ENCODE peak calls at places on chromosomes 6 and 20, in nine cellular contexts. One of them, this sample, is unnamed.

GRCh38 chr20:2995796-2996195 is 47.6 kb upstream of the GNRH2 start:
- DNase-seq in colonic mucosa: no peak
- DNase-seq in cardiac muscle cell: no peak
- DNase-seq in IMR-90: no peak
- DNase-seq in A549: no peak
- DNase-seq in MCF 10A: no peak
- DNase-seq in activated B cell treated with CpG ODN at 0.5 μM for 24 hours: no peak
- DNase-seq in astrocyte of the spinal cord: no peak
- DNase-seq in CD8-positive, alpha-beta T cell: no peak
- DNase-seq in this sample: no peak

GRCh38 chr20:50304883-50305635 is 114.4 kb downstream of the CEBPB start:
- DNase-seq in IMR-90: peak
- DNase-seq in CD8-positive, alpha-beta T cell: no peak
- DNase-seq in astrocyte of the spinal cord: peak
- DNase-seq in MCF 10A: peak
- DNase-seq in colonic mucosa: peak
- DNase-seq in cardiac muscle cell: peak
- DNase-seq in A549: no peak
- DNase-seq in activated B cell treated with CpG ODN at 0.5 μM for 24 hours: no peak
- DNase-seq in this sample: no peak

GRCh38 chr6:14880052-14880451 is 365.8 kb upstream of the JARID2 start:
- DNase-seq in astrocyte of the spinal cord: no peak
- DNase-seq in activated B cell treated with CpG ODN at 0.5 μM for 24 hours: no peak
- DNase-seq in cardiac muscle cell: no peak
- DNase-seq in A549: no peak
- DNase-seq in colonic mucosa: no peak
- DNase-seq in MCF 10A: no peak
- DNase-seq in IMR-90: no peak
- DNase-seq in CD8-positive, alpha-beta T cell: no peak
- DNase-seq in this sample: no peak

GRCh38 chr6:33843086-33843695 is 39.4 kb upstream of the MLN start:
- DNase-seq in A549: no peak
- DNase-seq in cardiac muscle cell: no peak
- DNase-seq in CD8-positive, alpha-beta T cell: no peak
- DNase-seq in activated B cell treated with CpG ODN at 0.5 μM for 24 hours: no peak
- DNase-seq in IMR-90: no peak
- DNase-seq in colonic mucosa: no peak
- DNase-seq in astrocyte of the spinal cord: no peak
- DNase-seq in MCF 10A: no peak
- DNase-seq in this sample: no peak

GRCh38 chr20:49323622-49324238 is 45.9 kb upstream of the ZNFX1 start:
- DNase-seq in activated B cell treated with CpG ODN at 0.5 μM for 24 hours: no peak
- DNase-seq in IMR-90: peak
- DNase-seq in A549: peak
- DNase-seq in CD8-positive, alpha-beta T cell: peak
- DNase-seq in colonic mucosa: no peak
- DNase-seq in astrocyte of the spinal cord: peak
- DNase-seq in MCF 10A: peak
- DNase-seq in cardiac muscle cell: peak
- DNase-seq in this sample: no peak

GRCh38 chr20:17538517-17539170 is 7.5 kb upstream of the BFSP1 start:
- DNase-seq in A549: peak
- DNase-seq in colonic mucosa: no peak
- DNase-seq in activated B cell treated with CpG ODN at 0.5 μM for 24 hours: no peak
- DNase-seq in IMR-90: no peak
- DNase-seq in MCF 10A: no peak
- DNase-seq in astrocyte of the spinal cord: peak
- DNase-seq in cardiac muscle cell: no peak
- DNase-seq in CD8-positive, alpha-beta T cell: no peak
- DNase-seq in this sample: no peak

GRCh38 chr6:4240148-4240547 is 104.8 kb upstream of the ECI2 start:
- DNase-seq in CD8-positive, alpha-beta T cell: no peak
- DNase-seq in A549: no peak
- DNase-seq in MCF 10A: no peak
- DNase-seq in IMR-90: no peak
- DNase-seq in astrocyte of the spinal cord: no peak
- DNase-seq in colonic mucosa: no peak
- DNase-seq in activated B cell treated with CpG ODN at 0.5 μM for 24 hours: no peak
- DNase-seq in cardiac muscle cell: no peak
- DNase-seq in this sample: no peak

GRCh38 chr6:145735356-145736165 is at the start of gene EPM2A:
- DNase-seq in colonic mucosa: peak
- DNase-seq in activated B cell treated with CpG ODN at 0.5 μM for 24 hours: peak
- DNase-seq in astrocyte of the spinal cord: peak
- DNase-seq in IMR-90: peak
- DNase-seq in MCF 10A: peak
- DNase-seq in CD8-positive, alpha-beta T cell: peak
- DNase-seq in A549: peak
- DNase-seq in cardiac muscle cell: peak
- DNase-seq in this sample: peak

GRCh38 chr20:38252292-38253288 is 7.9 kb downstream of the KIAA1755 start:
- DNase-seq in activated B cell treated with CpG ODN at 0.5 μM for 24 hours: no peak
- DNase-seq in CD8-positive, alpha-beta T cell: no peak
- DNase-seq in cardiac muscle cell: peak
- DNase-seq in astrocyte of the spinal cord: peak
- DNase-seq in IMR-90: peak
- DNase-seq in MCF 10A: no peak
- DNase-seq in colonic mucosa: no peak
- DNase-seq in A549: no peak
- DNase-seq in this sample: peak

GRCh38 chr6:104413767-104414166 is 446.0 kb downstream of the HACE1 start:
- DNase-seq in CD8-positive, alpha-beta T cell: no peak
- DNase-seq in cardiac muscle cell: no peak
- DNase-seq in IMR-90: no peak
- DNase-seq in activated B cell treated with CpG ODN at 0.5 μM for 24 hours: no peak
- DNase-seq in A549: no peak
- DNase-seq in colonic mucosa: no peak
- DNase-seq in astrocyte of the spinal cord: no peak
- DNase-seq in MCF 10A: no peak
- DNase-seq in this sample: no peak

GRCh38 chr6:123316733-123317323 is 319.9 kb downstream of the TRDN start:
- DNase-seq in colonic mucosa: no peak
- DNase-seq in astrocyte of the spinal cord: peak
- DNase-seq in MCF 10A: peak
- DNase-seq in A549: peak
- DNase-seq in activated B cell treated with CpG ODN at 0.5 μM for 24 hours: no peak
- DNase-seq in cardiac muscle cell: peak
- DNase-seq in CD8-positive, alpha-beta T cell: no peak
- DNase-seq in IMR-90: peak
- DNase-seq in this sample: no peak

GRCh38 chr20:33667245-33668086 is 723 bp downstream of the ACTL10 start:
- DNase-seq in astrocyte of the spinal cord: no peak
- DNase-seq in CD8-positive, alpha-beta T cell: peak
- DNase-seq in IMR-90: peak
- DNase-seq in A549: no peak
- DNase-seq in cardiac muscle cell: peak
- DNase-seq in MCF 10A: peak
- DNase-seq in colonic mucosa: peak
- DNase-seq in activated B cell treated with CpG ODN at 0.5 μM for 24 hours: peak
- DNase-seq in this sample: no peak

GRCh38 chr6:11702796-11703130 is 75.8 kb downstream of the ADTRP start:
- DNase-seq in cardiac muscle cell: no peak
- DNase-seq in A549: peak
- DNase-seq in activated B cell treated with CpG ODN at 0.5 μM for 24 hours: no peak
- DNase-seq in colonic mucosa: peak
- DNase-seq in IMR-90: no peak
- DNase-seq in astrocyte of the spinal cord: no peak
- DNase-seq in CD8-positive, alpha-beta T cell: no peak
- DNase-seq in MCF 10A: no peak
- DNase-seq in this sample: no peak

GRCh38 chr6:137904822-137905617 is 38.0 kb downstream of the TNFAIP3 start:
- DNase-seq in colonic mucosa: no peak
- DNase-seq in cardiac muscle cell: no peak
- DNase-seq in MCF 10A: no peak
- DNase-seq in CD8-positive, alpha-beta T cell: peak
- DNase-seq in IMR-90: no peak
- DNase-seq in A549: no peak
- DNase-seq in astrocyte of the spinal cord: peak
- DNase-seq in activated B cell treated with CpG ODN at 0.5 μM for 24 hours: no peak
- DNase-seq in this sample: no peak

GRCh38 chr6:29975561-29975907 is 33.2 kb downstream of the HLA-A start:
- DNase-seq in astrocyte of the spinal cord: no peak
- DNase-seq in activated B cell treated with CpG ODN at 0.5 μM for 24 hours: no peak
- DNase-seq in CD8-positive, alpha-beta T cell: no peak
- DNase-seq in IMR-90: no peak
- DNase-seq in colonic mucosa: no peak
- DNase-seq in A549: no peak
- DNase-seq in MCF 10A: no peak
- DNase-seq in cardiac muscle cell: no peak
- DNase-seq in this sample: no peak

GRCh38 chr6:29977425-29977727 is 35.0 kb downstream of the HLA-A start:
- DNase-seq in cardiac muscle cell: no peak
- DNase-seq in astrocyte of the spinal cord: no peak
- DNase-seq in IMR-90: no peak
- DNase-seq in activated B cell treated with CpG ODN at 0.5 μM for 24 hours: no peak
- DNase-seq in A549: no peak
- DNase-seq in MCF 10A: no peak
- DNase-seq in CD8-positive, alpha-beta T cell: no peak
- DNase-seq in colonic mucosa: no peak
- DNase-seq in this sample: no peak

GRCh38 chr6:29976253-29976587 is 33.9 kb downstream of the HLA-A start:
- DNase-seq in IMR-90: no peak
- DNase-seq in cardiac muscle cell: no peak
- DNase-seq in activated B cell treated with CpG ODN at 0.5 μM for 24 hours: no peak
- DNase-seq in A549: no peak
- DNase-seq in astrocyte of the spinal cord: no peak
- DNase-seq in colonic mucosa: no peak
- DNase-seq in MCF 10A: no peak
- DNase-seq in CD8-positive, alpha-beta T cell: no peak
- DNase-seq in this sample: no peak

GRCh38 chr6:29974901-29975560 is 32.7 kb downstream of the HLA-A start:
- DNase-seq in A549: no peak
- DNase-seq in CD8-positive, alpha-beta T cell: no peak
- DNase-seq in MCF 10A: no peak
- DNase-seq in activated B cell treated with CpG ODN at 0.5 μM for 24 hours: no peak
- DNase-seq in colonic mucosa: no peak
- DNase-seq in IMR-90: no peak
- DNase-seq in astrocyte of the spinal cord: no peak
- DNase-seq in cardiac muscle cell: no peak
- DNase-seq in this sample: no peak

GRCh38 chr6:29976588-29977424 is 34.5 kb downstream of the HLA-A start:
- DNase-seq in A549: peak
- DNase-seq in astrocyte of the spinal cord: peak
- DNase-seq in cardiac muscle cell: peak
- DNase-seq in MCF 10A: peak
- DNase-seq in CD8-positive, alpha-beta T cell: peak
- DNase-seq in colonic mucosa: peak
- DNase-seq in IMR-90: peak
- DNase-seq in activated B cell treated with CpG ODN at 0.5 μM for 24 hours: peak
- DNase-seq in this sample: no peak
- TF ChIP-seq CTCF in A549: no peak
- TF ChIP-seq CTCF in astrocyte of the spinal cord: peak
- TF ChIP-seq CTCF in cardiac muscle cell: peak
- TF ChIP-seq CTCF in MCF 10A: peak
- TF ChIP-seq CTCF in CD8-positive, alpha-beta T cell: no peak
- TF ChIP-seq CTCF in colonic mucosa: no peak
- TF ChIP-seq CTCF in IMR-90: peak
- TF ChIP-seq CTCF in activated B cell treated with CpG ODN at 0.5 μM for 24 hours: no peak
- TF ChIP-seq CTCF in this sample: peak

GRCh38 chr6:227074-227782 is 65.1 kb upstream of the DUSP22 start:
- DNase-seq in CD8-positive, alpha-beta T cell: no peak
- DNase-seq in colonic mucosa: no peak
- DNase-seq in IMR-90: no peak
- DNase-seq in astrocyte of the spinal cord: no peak
- DNase-seq in A549: no peak
- DNase-seq in cardiac muscle cell: no peak
- DNase-seq in MCF 10A: no peak
- DNase-seq in activated B cell treated with CpG ODN at 0.5 μM for 24 hours: no peak
- DNase-seq in this sample: peak
- TF ChIP-seq CTCF in CD8-positive, alpha-beta T cell: no peak
- TF ChIP-seq CTCF in colonic mucosa: no peak
- TF ChIP-seq CTCF in IMR-90: no peak
- TF ChIP-seq CTCF in astrocyte of the spinal cord: peak
- TF ChIP-seq CTCF in A549: no peak
- TF ChIP-seq CTCF in cardiac muscle cell: no peak
- TF ChIP-seq CTCF in MCF 10A: no peak
- TF ChIP-seq CTCF in activated B cell treated with CpG ODN at 0.5 μM for 24 hours: no peak
- TF ChIP-seq CTCF in this sample: peak

GRCh38 chr6:36701401-36701991 is 3.9 kb downstream of the RAB44 start:
- DNase-seq in activated B cell treated with CpG ODN at 0.5 μM for 24 hours: no peak
- DNase-seq in cardiac muscle cell: no peak
- DNase-seq in MCF 10A: peak
- DNase-seq in CD8-positive, alpha-beta T cell: no peak
- DNase-seq in IMR-90: no peak
- DNase-seq in colonic mucosa: no peak
- DNase-seq in astrocyte of the spinal cord: no peak
- DNase-seq in A549: no peak
- DNase-seq in this sample: no peak
- TF ChIP-seq CTCF in activated B cell treated with CpG ODN at 0.5 μM for 24 hours: no peak
- TF ChIP-seq CTCF in cardiac muscle cell: no peak
- TF ChIP-seq CTCF in MCF 10A: peak
- TF ChIP-seq CTCF in CD8-positive, alpha-beta T cell: no peak
- TF ChIP-seq CTCF in IMR-90: no peak
- TF ChIP-seq CTCF in colonic mucosa: no peak
- TF ChIP-seq CTCF in astrocyte of the spinal cord: no peak
- TF ChIP-seq CTCF in A549: peak
- TF ChIP-seq CTCF in this sample: peak

GRCh38 chr20:7936735-7937078 is 3.6 kb downstream of the HAO1 start:
- DNase-seq in cardiac muscle cell: no peak
- DNase-seq in CD8-positive, alpha-beta T cell: no peak
- DNase-seq in A549: no peak
- DNase-seq in IMR-90: no peak
- DNase-seq in activated B cell treated with CpG ODN at 0.5 μM for 24 hours: no peak
- DNase-seq in astrocyte of the spinal cord: no peak
- DNase-seq in MCF 10A: no peak
- DNase-seq in colonic mucosa: no peak
- DNase-seq in this sample: no peak
- TF ChIP-seq CTCF in cardiac muscle cell: no peak
- TF ChIP-seq CTCF in CD8-positive, alpha-beta T cell: no peak
- TF ChIP-seq CTCF in A549: no peak
- TF ChIP-seq CTCF in IMR-90: no peak
- TF ChIP-seq CTCF in activated B cell treated with CpG ODN at 0.5 μM for 24 hours: no peak
- TF ChIP-seq CTCF in astrocyte of the spinal cord: no peak
- TF ChIP-seq CTCF in MCF 10A: no peak
- TF ChIP-seq CTCF in colonic mucosa: no peak
- TF ChIP-seq CTCF in this sample: peak

DNA sequence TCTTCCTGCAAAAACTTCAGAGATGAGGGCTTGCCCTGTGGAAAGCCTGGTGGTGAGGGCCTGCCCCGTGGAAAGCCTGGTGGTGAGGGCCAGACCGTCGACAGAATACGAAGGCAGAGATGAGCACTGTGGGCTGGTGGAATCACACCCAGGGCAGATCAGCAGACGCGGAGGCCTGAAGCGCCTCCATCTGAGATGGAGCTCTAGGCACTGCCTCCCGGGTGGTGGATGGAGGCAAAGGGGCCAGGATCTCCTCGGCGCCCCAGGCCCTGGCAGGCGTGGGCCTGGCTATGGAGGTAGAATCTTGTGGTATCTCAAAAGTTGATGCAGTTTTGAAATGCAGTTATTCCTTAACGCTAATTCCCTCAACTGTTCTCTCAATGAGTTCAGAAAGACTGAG is 104.8 kb downstream of the PSMB1 start:
- DNase-seq in MCF 10A: no peak
- DNase-seq in activated B cell treated with CpG ODN at 0.5 μM for 24 hours: no peak
- DNase-seq in IMR-90: no peak
- DNase-seq in A549: no peak
- DNase-seq in CD8-positive, alpha-beta T cell: no peak
- DNase-seq in cardiac muscle cell: no peak
- DNase-seq in astrocyte of the spinal cord: no peak
- DNase-seq in colonic mucosa: no peak
- DNase-seq in this sample: peak
- TF ChIP-seq CTCF in MCF 10A: no peak
- TF ChIP-seq CTCF in activated B cell treated with CpG ODN at 0.5 μM for 24 hours: no peak
- TF ChIP-seq CTCF in IMR-90: no peak
- TF ChIP-seq CTCF in A549: no peak
- TF ChIP-seq CTCF in CD8-positive, alpha-beta T cell: no peak
- TF ChIP-seq CTCF in cardiac muscle cell: no peak
- TF ChIP-seq CTCF in astrocyte of the spinal cord: no peak
- TF ChIP-seq CTCF in colonic mucosa: no peak
- TF ChIP-seq CTCF in this sample: no peak